ENCODE peak calls at places on chromosomes 4 and X, in eight cellular contexts. V is A549; Y is activated T-helper 9 cell treated with anti-CD3 and anti-CD28 coated beads, Interleukin-2, amount 50 U/mL, for 16 hours; K is psoas muscle; J is fibroblast of mammary gland; T is brain pericyte; R is NCI-H1436; C is AG04450. D is an unnamed sample.

GRCh38 chr4:959338-960139 is 13.8 kb downstream of the DGKQ start:
- DNase-seq in T (no peak), K (peak), R (no peak), C (no peak), V (no peak), J (no peak), Y (no peak), D (peak)

GRCh38 chr4:23614284-23614892 is 275.5 kb downstream of the PPARGC1A start:
- DNase-seq in Y (no peak), J (peak), T (no peak), K (no peak), C (no peak), V (peak), R (no peak), D (no peak)

GRCh38 chrX:40945366-40945713 is 139.9 kb upstream of the USP9X start:
- DNase-seq in C (no peak), V (peak), R (no peak), J (peak), K (no peak), T (peak), Y (no peak), D (no peak)

GRCh38 chr4:109207060-109207459 is 95.4 kb downstream of the COL25A1 start:
- DNase-seq in K (no peak), Y (no peak), T (no peak), C (peak), J (peak), V (no peak), R (no peak), D (no peak)

GRCh38 chr4:2304877-2305561 is 43.1 kb upstream of the MXD4 start:
- DNase-seq in J (no peak), K (no peak), C (no peak), Y (no peak), T (no peak), V (no peak), R (no peak), D (no peak)

GRCh38 chrX:128754130-128754529 is 701.9 kb upstream of the ACTRT1 start:
- DNase-seq in K (no peak), T (no peak), J (no peak), R (no peak), Y (no peak), C (no peak), V (no peak), D (no peak)

GRCh38 chr4:175234162-175234561 is 316.0 kb downstream of the ADAM29 start:
- DNase-seq in T (no peak), C (no peak), R (no peak), K (no peak), J (no peak), V (no peak), Y (no peak), D (no peak)

GRCh38 chr4:6641971-6642320 is 1.5 kb downstream of the MRFAP1 start:
- DNase-seq in Y (no peak), J (no peak), T (no peak), V (no peak), K (no peak), C (no peak), R (no peak), D (no peak)

GRCh38 chr4:1207157-1207470 is 34.7 kb upstream of the SPON2 start:
- DNase-seq in K (peak), R (no peak), V (no peak), T (no peak), J (no peak), Y (no peak), C (no peak), D (peak)

GRCh38 chrX:41275661-41276609 is 58.0 kb upstream of the DDX3X start:
- DNase-seq in J (peak), V (peak), R (no peak), K (peak), C (no peak), Y (peak), T (no peak), D (peak)

GRCh38 chr4:77007358-77008230 is 58.0 kb downstream of the SEPTIN11 start:
- DNase-seq in K (no peak), V (no peak), C (no peak), J (peak), R (no peak), Y (no peak), T (no peak), D (no peak)

GRCh38 chrX:12080265-12080664 is 58.0 kb upstream of the FRMPD4 start:
- DNase-seq in J (peak), Y (no peak), T (no peak), V (peak), C (peak), K (no peak), R (no peak), D (no peak)

GRCh38 chr4:6332042-6332668 is 62.5 kb downstream of the WFS1 start:
- DNase-seq in K (peak), T (no peak), R (no peak), C (no peak), Y (no peak), V (peak), J (peak), D (no peak)

GRCh38 chr4:173269280-173269679 is 64.9 kb downstream of the HMGB2 start:
- DNase-seq in T (no peak), C (no peak), V (no peak), R (no peak), J (no peak), Y (no peak), K (no peak), D (no peak)

GRCh38 chrX:39703307-39703706 is 394.5 kb downstream of the BCOR start:
- DNase-seq in K (no peak), J (no peak), T (no peak), R (no peak), V (no peak), Y (no peak), C (no peak), D (no peak)

GRCh38 chr4:16411691-16412090 is 185.4 kb upstream of the TAPT1 start:
- DNase-seq in R (no peak), Y (no peak), V (no peak), K (no peak), J (no peak), T (no peak), C (no peak), D (no peak)

GRCh38 chr4:88441696-88442095 is 15.2 kb upstream of the HERC5 start:
- DNase-seq in C (no peak), R (no peak), Y (no peak), J (no peak), T (no peak), K (no peak), V (no peak), D (no peak)

GRCh38 chrX:135981662-135982061 is 3.6 kb upstream of the SLC9A6 start:
- DNase-seq in R (no peak), V (no peak), Y (no peak), J (no peak), C (no peak), K (no peak), T (no peak), D (no peak)

GRCh38 chr4:154622598-154622997 is 10.1 kb upstream of the FGG start:
- DNase-seq in Y (no peak), V (peak), T (no peak), R (no peak), J (peak), C (peak), K (no peak), D (no peak)

GRCh38 chr4:85475631-85476233 is 782 bp downstream of the ARHGAP24 start:
- DNase-seq in R (peak), V (no peak), J (peak), T (no peak), K (peak), Y (no peak), C (no peak), D (peak)

GRCh38 chr4:687048-687974 is 1.6 kb downstream of the SLC49A3 start:
- DNase-seq in Y (no peak), K (peak), V (peak), J (peak), R (no peak), T (no peak), C (no peak), D (peak)

GRCh38 chrX:12583543-12583942 is 207.7 kb upstream of the PRPS2 start:
- DNase-seq in Y (no peak), K (peak), R (no peak), V (no peak), C (no peak), T (no peak), J (no peak), D (no peak)

GRCh38 chr4:119623025-119623424 is 5.6 kb downstream of the PDE5A start:
- DNase-seq in V (no peak), K (no peak), Y (no peak), C (no peak), J (peak), T (no peak), R (no peak), D (no peak)

GRCh38 chrX:153643431-153644351 is 3.3 kb upstream of the DUSP9 start:
- DNase-seq in V (peak), K (no peak), T (no peak), R (no peak), Y (no peak), J (no peak), C (no peak), D (no peak)

GRCh38 chr4:119300072-119300387 is 21.9 kb downstream of the FABP2 start:
- DNase-seq in V (peak), J (peak), T (no peak), R (no peak), Y (no peak), C (no peak), K (peak), D (peak)

GRCh38 chrX:152444338-152444737 is 6.8 kb downstream of the GABRA3 start:
- DNase-seq in V (no peak), T (no peak), C (no peak), K (no peak), J (no peak), Y (no peak), R (no peak), D (no peak)

GRCh38 chr4:138507527-138507926 is 265.4 kb upstream of the SLC7A11 start:
- DNase-seq in K (no peak), C (peak), J (peak), V (no peak), R (no peak), Y (no peak), T (no peak), D (no peak)

GRCh38 chr4:472881-473574 is 25.9 kb downstream of the ZNF721 start:
- DNase-seq in R (no peak), J (peak), T (no peak), Y (no peak), K (no peak), V (peak), C (no peak), D (no peak)

GRCh38 chr4:53489279-53489889 is 101.9 kb downstream of the LNX1 start:
- DNase-seq in K (no peak), T (no peak), V (no peak), C (no peak), J (peak), Y (no peak), R (no peak), D (no peak)

D was measured in Right ventricle myocardium superior.